ENCODE peak calls at places on chromosome 1, in seven cellular contexts. One of them, this sample, is unnamed.

GRCh38 chr1:206963740-206964139 is 6.5 kb downstream of the FCAMR start:
- DNase-seq in testis: no peak
- DNase-seq in H9: no peak
- DNase-seq in NB4: no peak
- DNase-seq in CD4-positive, alpha-beta T cell: no peak
- DNase-seq in GM10248: no peak
- DNase-seq in CD8-positive, alpha-beta T cell: no peak
- DNase-seq in this sample: no peak

GRCh38 chr1:6098303-6099215 is 52.9 kb downstream of the KCNAB2 start:
- DNase-seq in testis: peak; percentile 66
- DNase-seq in H9: no peak
- DNase-seq in NB4: no peak
- DNase-seq in CD4-positive, alpha-beta T cell: no peak
- DNase-seq in GM10248: no peak
- DNase-seq in CD8-positive, alpha-beta T cell: no peak
- DNase-seq in this sample: no peak

GRCh38 chr1:162557536-162557935 is 4.0 kb upstream of the UAP1 start:
- DNase-seq in testis: no peak
- DNase-seq in H9: no peak
- DNase-seq in NB4: no peak
- DNase-seq in CD4-positive, alpha-beta T cell: no peak
- DNase-seq in GM10248: no peak
- DNase-seq in CD8-positive, alpha-beta T cell: no peak
- DNase-seq in this sample: no peak

GRCh38 chr1:63817152-63817667 is 43.4 kb downstream of the ROR1 start:
- DNase-seq in testis: no peak
- DNase-seq in H9: no peak
- DNase-seq in NB4: no peak
- DNase-seq in CD4-positive, alpha-beta T cell: no peak
- DNase-seq in GM10248: no peak
- DNase-seq in CD8-positive, alpha-beta T cell: no peak
- DNase-seq in this sample: no peak

GRCh38 chr1:165773324-165773965 is 4.8 kb upstream of the TMCO1 start:
- DNase-seq in testis: no peak
- DNase-seq in H9: no peak
- DNase-seq in NB4: no peak
- DNase-seq in CD4-positive, alpha-beta T cell: no peak
- DNase-seq in GM10248: no peak
- DNase-seq in CD8-positive, alpha-beta T cell: no peak
- DNase-seq in this sample: no peak

GRCh38 chr1:113095790-113096455 is 22.9 kb downstream of the LRIG2 start:
- DNase-seq in testis: no peak
- DNase-seq in H9: no peak
- DNase-seq in NB4: no peak
- DNase-seq in CD4-positive, alpha-beta T cell: no peak
- DNase-seq in GM10248: no peak
- DNase-seq in CD8-positive, alpha-beta T cell: no peak
- DNase-seq in this sample: no peak

GRCh38 chr1:76465030-76465429 is 390.5 kb downstream of the ST6GALNAC3 start:
- DNase-seq in testis: no peak
- DNase-seq in H9: no peak
- DNase-seq in NB4: no peak
- DNase-seq in CD4-positive, alpha-beta T cell: no peak
- DNase-seq in GM10248: no peak
- DNase-seq in CD8-positive, alpha-beta T cell: no peak
- DNase-seq in this sample: no peak

GRCh38 chr1:84433253-84434080 is 35.2 kb downstream of the DNASE2B start:
- DNase-seq in testis: peak; percentile 63
- DNase-seq in H9: peak; percentile 33
- DNase-seq in NB4: peak; percentile 76
- DNase-seq in CD4-positive, alpha-beta T cell: peak; percentile 45
- DNase-seq in GM10248: peak; percentile 49
- DNase-seq in CD8-positive, alpha-beta T cell: peak; percentile 31
- DNase-seq in this sample: peak; percentile 21

GRCh38 chr1:213201380-213202155 is 150.5 kb downstream of the RPS6KC1 start:
- DNase-seq in testis: no peak
- DNase-seq in H9: no peak
- DNase-seq in NB4: peak; percentile 2
- DNase-seq in CD4-positive, alpha-beta T cell: no peak
- DNase-seq in GM10248: no peak
- DNase-seq in CD8-positive, alpha-beta T cell: no peak
- DNase-seq in this sample: no peak

GRCh38 chr1:172121071-172121717 is 279.9 kb downstream of the DNM3 start:
- DNase-seq in testis: no peak
- DNase-seq in H9: no peak
- DNase-seq in NB4: no peak
- DNase-seq in CD4-positive, alpha-beta T cell: no peak
- DNase-seq in GM10248: no peak
- DNase-seq in CD8-positive, alpha-beta T cell: no peak
- DNase-seq in this sample: no peak

GRCh38 chr1:25461783-25462182 is 31.1 kb downstream of the MACO1 start:
- DNase-seq in testis: no peak
- DNase-seq in H9: no peak
- DNase-seq in NB4: no peak
- DNase-seq in CD4-positive, alpha-beta T cell: no peak
- DNase-seq in GM10248: no peak
- DNase-seq in CD8-positive, alpha-beta T cell: no peak
- DNase-seq in this sample: no peak

GRCh38 chr1:51946300-51946699 is 44.2 kb downstream of the RAB3B start:
- DNase-seq in testis: no peak
- DNase-seq in H9: no peak
- DNase-seq in NB4: no peak
- DNase-seq in CD4-positive, alpha-beta T cell: no peak
- DNase-seq in GM10248: no peak
- DNase-seq in CD8-positive, alpha-beta T cell: no peak
- DNase-seq in this sample: no peak

DNA sequence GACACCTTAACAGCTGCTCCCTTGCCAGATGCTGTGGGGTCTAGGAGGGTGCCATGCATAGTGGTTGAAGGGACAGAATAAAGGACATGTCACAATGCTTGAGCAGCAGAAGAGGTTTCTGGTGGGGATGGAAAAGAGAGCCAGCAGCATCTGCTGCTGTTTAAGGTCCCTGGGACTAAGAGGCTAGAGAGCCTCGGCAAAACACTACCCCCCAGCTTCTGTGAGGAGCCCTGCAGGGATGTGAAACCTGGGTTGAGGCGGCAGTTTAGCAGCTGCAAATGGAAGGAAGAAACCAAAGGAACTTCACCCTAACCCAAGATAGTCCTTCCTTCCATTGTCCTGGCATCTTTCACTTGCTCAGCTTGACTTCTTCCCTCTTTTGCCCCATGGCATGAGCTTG is 39.4 kb downstream of the PLXNA2 start:
- DNase-seq in testis: no peak
- DNase-seq in H9: no peak
- DNase-seq in NB4: no peak
- DNase-seq in CD4-positive, alpha-beta T cell: no peak
- DNase-seq in GM10248: no peak
- DNase-seq in CD8-positive, alpha-beta T cell: no peak
- DNase-seq in this sample: no peak
- TF ChIP-seq CTCF in testis: no peak
- TF ChIP-seq CTCF in H9: no peak
- TF ChIP-seq CTCF in NB4: no peak
- TF ChIP-seq CTCF in CD4-positive, alpha-beta T cell: no peak
- TF ChIP-seq CTCF in GM10248: no peak
- TF ChIP-seq CTCF in CD8-positive, alpha-beta T cell: no peak
- TF ChIP-seq CTCF in this sample: no peak

GRCh38 chr1:75258351-75258750 is 124.2 kb downstream of the LHX8 start:
- DNase-seq in testis: no peak
- DNase-seq in H9: no peak
- DNase-seq in NB4: no peak
- DNase-seq in CD4-positive, alpha-beta T cell: no peak
- DNase-seq in GM10248: no peak
- DNase-seq in CD8-positive, alpha-beta T cell: no peak
- DNase-seq in this sample: no peak
- TF ChIP-seq CTCF in testis: no peak
- TF ChIP-seq CTCF in H9: no peak
- TF ChIP-seq CTCF in NB4: no peak
- TF ChIP-seq CTCF in CD4-positive, alpha-beta T cell: no peak
- TF ChIP-seq CTCF in GM10248: no peak
- TF ChIP-seq CTCF in CD8-positive, alpha-beta T cell: no peak
- TF ChIP-seq CTCF in this sample: no peak

GRCh38 chr1:78222225-78222961 is 176.6 kb downstream of the GIPC2 start:
- DNase-seq in testis: no peak
- DNase-seq in H9: no peak
- DNase-seq in NB4: no peak
- DNase-seq in CD4-positive, alpha-beta T cell: no peak
- DNase-seq in GM10248: no peak
- DNase-seq in CD8-positive, alpha-beta T cell: no peak
- DNase-seq in this sample: no peak
- TF ChIP-seq CTCF in testis: no peak
- TF ChIP-seq CTCF in H9: no peak
- TF ChIP-seq CTCF in NB4: no peak
- TF ChIP-seq CTCF in CD4-positive, alpha-beta T cell: no peak
- TF ChIP-seq CTCF in GM10248: no peak
- TF ChIP-seq CTCF in CD8-positive, alpha-beta T cell: no peak
- TF ChIP-seq CTCF in this sample: no peak

DNA sequence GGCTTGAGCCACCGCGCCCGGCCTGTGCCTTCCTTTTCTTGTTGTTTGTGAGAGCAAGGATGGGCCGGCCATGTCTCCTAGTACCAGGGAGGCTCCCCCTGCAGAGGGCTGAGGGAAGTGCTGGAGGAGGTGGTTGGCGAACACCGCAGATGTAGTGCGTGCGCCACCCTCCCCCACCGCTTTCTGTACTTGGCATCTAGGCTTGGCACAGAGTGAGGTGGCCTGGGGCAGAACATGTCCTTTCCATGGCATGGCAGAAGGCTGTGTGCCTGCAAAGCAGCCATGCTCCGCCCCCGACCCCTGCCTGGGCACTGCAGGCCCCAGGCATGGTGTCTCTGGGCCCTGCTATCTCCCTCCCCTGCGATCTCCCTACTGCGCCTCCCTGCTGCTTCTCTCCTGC is 30.7 kb downstream of the ALPL start:
- DNase-seq in testis: peak; percentile 80
- DNase-seq in H9: peak; percentile 82
- DNase-seq in NB4: peak; percentile 29
- DNase-seq in CD4-positive, alpha-beta T cell: no peak
- DNase-seq in GM10248: no peak
- DNase-seq in CD8-positive, alpha-beta T cell: no peak
- DNase-seq in this sample: no peak
- TF ChIP-seq CTCF in testis: no peak
- TF ChIP-seq CTCF in H9: peak; percentile 70
- TF ChIP-seq CTCF in NB4: peak; percentile 43
- TF ChIP-seq CTCF in CD4-positive, alpha-beta T cell: no peak
- TF ChIP-seq CTCF in GM10248: no peak
- TF ChIP-seq CTCF in CD8-positive, alpha-beta T cell: no peak
- TF ChIP-seq CTCF in this sample: no peak

DNA sequence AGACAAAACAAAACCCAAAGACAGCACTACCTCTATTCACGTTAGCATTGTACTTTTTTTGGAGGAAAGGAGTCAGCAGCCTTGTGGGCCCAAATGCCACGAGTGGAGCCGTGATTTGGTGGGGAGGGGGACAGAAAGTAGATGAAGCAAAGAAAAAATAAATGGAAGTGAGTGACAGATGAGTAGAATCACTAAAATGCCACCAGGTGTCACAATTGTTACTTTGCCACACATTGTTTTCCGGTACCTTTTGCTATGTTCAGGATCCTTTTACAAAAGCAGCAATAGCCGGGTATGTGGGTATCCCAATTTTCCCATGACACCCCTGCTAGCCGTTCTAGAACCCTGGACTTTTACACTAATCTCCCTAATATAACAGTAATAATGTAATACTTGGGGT is 85.0 kb upstream of the AK4 start:
- DNase-seq in testis: no peak
- DNase-seq in H9: no peak
- DNase-seq in NB4: no peak
- DNase-seq in CD4-positive, alpha-beta T cell: no peak
- DNase-seq in GM10248: no peak
- DNase-seq in CD8-positive, alpha-beta T cell: no peak
- DNase-seq in this sample: no peak
- TF ChIP-seq CTCF in testis: no peak
- TF ChIP-seq CTCF in H9: peak; percentile 33
- TF ChIP-seq CTCF in NB4: no peak
- TF ChIP-seq CTCF in CD4-positive, alpha-beta T cell: peak; percentile 57
- TF ChIP-seq CTCF in GM10248: peak; percentile 38
- TF ChIP-seq CTCF in CD8-positive, alpha-beta T cell: peak; percentile 51
- TF ChIP-seq CTCF in this sample: peak; percentile 9

DNA sequence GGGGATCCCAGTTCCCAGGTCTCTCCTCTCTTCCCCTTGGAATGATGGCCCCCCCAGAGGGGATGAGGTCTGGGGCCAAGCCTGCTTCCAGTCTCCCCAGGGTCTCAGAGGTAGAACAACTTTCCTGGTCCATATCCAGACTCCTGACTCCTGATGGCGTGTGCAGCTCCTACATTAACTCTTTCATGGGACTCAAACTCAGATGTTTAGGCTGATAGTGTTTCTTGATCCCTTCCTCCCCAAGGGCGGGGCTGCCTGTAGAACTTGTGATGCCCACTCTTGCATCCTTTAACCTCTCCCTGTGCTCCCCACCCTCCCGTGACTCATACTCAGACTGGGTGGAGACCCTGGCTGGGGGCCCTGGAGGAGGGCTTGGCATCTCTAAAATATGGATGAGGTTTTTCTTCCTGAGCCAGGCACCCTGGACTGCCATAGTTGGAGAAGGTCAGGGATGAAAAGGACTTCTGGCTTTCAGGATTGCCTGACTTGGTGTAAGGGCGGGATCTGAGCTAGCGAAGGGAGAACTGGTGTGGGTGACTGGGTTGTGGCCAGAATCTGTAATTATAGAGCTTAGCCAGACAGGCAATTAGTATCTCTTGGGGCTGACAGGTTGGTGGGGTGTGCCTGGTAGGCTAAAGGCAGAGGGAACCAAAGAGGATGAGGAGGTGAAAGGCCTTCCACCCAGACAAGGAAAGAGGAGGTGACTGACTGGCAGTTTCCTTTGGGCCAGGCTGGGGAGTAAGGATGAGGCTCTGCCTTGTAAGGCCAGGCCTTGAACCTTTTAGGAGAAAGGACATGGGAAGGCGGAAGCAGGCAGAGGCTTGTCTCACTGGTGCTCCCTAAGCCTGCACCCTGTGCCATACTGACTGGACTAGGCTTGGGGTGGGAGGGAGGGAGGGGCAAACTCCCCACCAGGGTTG is 1.5 kb downstream of the ATP8B2 start:
- DNase-seq in testis: peak; percentile 60
- DNase-seq in H9: peak; percentile 27
- DNase-seq in NB4: peak; percentile 19
- DNase-seq in CD4-positive, alpha-beta T cell: no peak
- DNase-seq in GM10248: no peak
- DNase-seq in CD8-positive, alpha-beta T cell: no peak
- DNase-seq in this sample: no peak
- TF ChIP-seq CTCF in testis: no peak
- TF ChIP-seq CTCF in H9: peak; percentile 35
- TF ChIP-seq CTCF in NB4: no peak
- TF ChIP-seq CTCF in CD4-positive, alpha-beta T cell: no peak
- TF ChIP-seq CTCF in GM10248: no peak
- TF ChIP-seq CTCF in CD8-positive, alpha-beta T cell: no peak
- TF ChIP-seq CTCF in this sample: peak; percentile 2

DNA sequence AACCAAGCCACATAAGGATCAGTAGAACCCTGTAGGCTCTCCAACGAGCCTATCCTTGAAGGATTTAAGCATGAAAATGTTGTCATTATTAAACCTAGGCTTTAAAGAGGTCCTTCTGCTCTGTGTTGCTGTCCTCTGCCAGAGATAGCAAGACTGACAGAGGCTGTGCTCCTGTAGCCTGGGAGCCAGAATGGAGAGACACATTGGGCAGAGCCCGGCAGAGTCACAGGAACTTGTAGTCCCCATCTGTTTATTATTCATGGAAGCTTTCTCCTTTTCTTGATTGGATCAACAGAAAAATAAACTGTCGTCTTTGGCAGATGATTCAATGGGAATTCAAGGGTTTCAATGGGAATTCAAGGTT is 19.2 kb upstream of the SLAMF1 start:
- DNase-seq in testis: no peak
- DNase-seq in H9: no peak
- DNase-seq in NB4: no peak
- DNase-seq in CD4-positive, alpha-beta T cell: no peak
- DNase-seq in GM10248: no peak
- DNase-seq in CD8-positive, alpha-beta T cell: no peak
- DNase-seq in this sample: no peak
- TF ChIP-seq CTCF in testis: no peak
- TF ChIP-seq CTCF in H9: no peak
- TF ChIP-seq CTCF in NB4: no peak
- TF ChIP-seq CTCF in CD4-positive, alpha-beta T cell: no peak
- TF ChIP-seq CTCF in GM10248: no peak
- TF ChIP-seq CTCF in CD8-positive, alpha-beta T cell: no peak
- TF ChIP-seq CTCF in this sample: no peak

This sample was measured in natural killer cell.